ENCODE peak calls at places on chromosomes 5 and 9, in nine cellular contexts. G is OCI-LY7, Q is MM.1S, A is PC-3, Y is SK-N-SH, F is neural progenitor cell, O is GM23338, X is hepatocyte, D is HCT116. S is an unnamed sample.

GRCh38 chr5:153959134-153959957 is 79.4 kb downstream of the FAM114A2 start:
- DNase-seq in D (no peak), Y (no peak), G (no peak), X (no peak), F (peak), O (peak), A (no peak), Q (no peak), S (peak)

GRCh38 chr5:132180134-132180745 is 47.4 kb downstream of the P4HA2 start:
- DNase-seq in Q (peak), X (peak), G (peak), O (peak), A (peak), F (peak), D (peak), Y (peak), S (peak)

GRCh38 chr5:94094793-94095441 is 353.5 kb upstream of the POU5F2 start:
- DNase-seq in D (no peak), G (no peak), O (no peak), X (peak), F (no peak), Q (no peak), Y (no peak), A (no peak), S (no peak)

GRCh38 chr9:126491256-126491879 is 122.4 kb upstream of the LMX1B start:
- DNase-seq in O (peak), F (peak), Q (peak), D (no peak), Y (peak), G (peak), X (peak), A (peak), S (peak)

GRCh38 chr5:154308457-154309360 is 118.2 kb downstream of the GALNT10 start:
- DNase-seq in D (no peak), Y (peak), G (no peak), X (no peak), Q (no peak), O (no peak), A (peak), F (no peak), S (peak)

GRCh38 chr5:158492850-158493249 is 606.9 kb downstream of the EBF1 start:
- DNase-seq in Q (no peak), G (no peak), D (no peak), F (no peak), O (no peak), Y (no peak), A (no peak), X (no peak), S (peak)

GRCh38 chr5:127216906-127217675 is 73.5 kb upstream of the MEGF10 start:
- DNase-seq in F (peak), D (no peak), A (no peak), O (peak), Y (no peak), G (no peak), Q (no peak), X (no peak), S (no peak)

GRCh38 chr9:105466898-105467455 is 19.1 kb downstream of the FSD1L start:
- DNase-seq in G (no peak), D (no peak), A (no peak), Q (no peak), F (no peak), O (no peak), Y (no peak), X (no peak), S (peak)

GRCh38 chr9:132235894-132236661 is 74.2 kb downstream of the NTNG2 start:
- DNase-seq in G (peak), X (peak), A (peak), F (peak), Q (peak), D (peak), Y (peak), O (peak), S (peak)

GRCh38 chr9:134922066-134922931 is 4.6 kb upstream of the FCN1 start:
- DNase-seq in F (no peak), O (no peak), Y (no peak), D (no peak), G (no peak), Q (no peak), X (peak), A (no peak), S (no peak)

GRCh38 chr9:4550777-4551476 is 60.7 kb downstream of the SLC1A1 start:
- DNase-seq in G (no peak), F (no peak), Q (no peak), O (no peak), X (peak), D (no peak), Y (no peak), A (no peak), S (no peak)

GRCh38 chr9:37920471-37921167 is 16.7 kb upstream of the SLC25A51 start:
- DNase-seq in D (no peak), A (no peak), Q (peak), F (peak), X (peak), G (peak), O (peak), Y (no peak), S (no peak)

GRCh38 chr5:41200506-41200905 is 12.8 kb downstream of the C6 start:
- DNase-seq in G (no peak), F (no peak), Y (no peak), Q (no peak), D (no peak), A (no peak), O (no peak), X (no peak), S (no peak)

GRCh38 chr9:97852399-97853055 is 499 bp upstream of the FOXE1 start:
- DNase-seq in O (peak), X (no peak), F (peak), D (no peak), Y (no peak), G (no peak), Q (no peak), A (no peak), S (no peak)

GRCh38 chr9:93123561-93124283 is 10.3 kb downstream of the NINJ1 start:
- DNase-seq in X (peak), D (no peak), F (no peak), Y (peak), G (no peak), O (no peak), Q (no peak), A (no peak), S (no peak)

DNA sequence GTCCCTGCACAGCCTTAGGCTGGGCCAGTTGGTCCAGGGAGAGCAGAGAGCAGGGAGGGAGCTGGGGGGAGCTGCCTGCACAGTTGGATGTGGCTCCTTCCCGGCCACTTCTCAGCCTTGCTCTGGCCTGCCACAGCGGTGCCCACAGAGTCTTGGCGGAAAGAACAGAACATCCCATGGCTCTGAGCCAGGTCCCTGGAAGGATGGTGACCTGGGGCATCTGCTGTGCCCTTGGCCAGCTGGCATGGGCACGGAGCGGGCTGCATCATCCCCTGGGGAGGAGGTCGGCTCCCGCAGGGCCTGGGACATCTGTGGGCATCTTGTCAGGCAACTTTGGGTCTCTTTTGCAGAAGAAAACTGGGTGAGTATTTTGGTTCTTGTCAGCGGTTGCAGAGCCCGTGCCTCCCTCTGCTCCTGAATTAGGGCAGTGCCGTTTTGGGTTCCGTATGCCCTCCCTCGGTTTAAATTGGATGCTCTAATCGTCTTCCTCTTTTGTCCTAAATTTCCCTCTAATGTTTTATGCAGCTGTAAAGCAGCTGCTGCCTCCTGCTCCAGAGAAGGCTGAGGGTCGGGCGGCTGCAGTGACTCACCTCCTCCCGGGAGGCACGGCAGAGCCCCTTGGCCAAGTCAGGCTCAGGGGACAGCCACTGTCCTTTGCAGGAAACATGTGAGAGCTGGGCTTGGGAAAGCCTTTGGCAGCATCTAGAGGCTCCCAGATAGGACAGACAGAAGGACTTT is 10.5 kb upstream of the NACC2 start:
- DNase-seq in Q (no peak), G (no peak), Y (peak), O (no peak), A (no peak), D (no peak), X (no peak), F (no peak), S (peak)
- TF ChIP-seq EZH2phosphoT487 in Q (no peak), G (no peak), Y (no peak), O (no peak), A (no peak), D (no peak), X (no peak), F (no peak), S (no peak)

GRCh38 chr5:139985733-139986132 is 57.4 kb downstream of the NRG2 start:
- DNase-seq in D (peak), Q (no peak), X (peak), O (no peak), A (peak), F (peak), Y (no peak), G (no peak), S (peak)
- TF ChIP-seq EZH2phosphoT487 in D (no peak), Q (no peak), X (no peak), O (no peak), A (no peak), F (no peak), Y (no peak), G (no peak), S (no peak)

DNA sequence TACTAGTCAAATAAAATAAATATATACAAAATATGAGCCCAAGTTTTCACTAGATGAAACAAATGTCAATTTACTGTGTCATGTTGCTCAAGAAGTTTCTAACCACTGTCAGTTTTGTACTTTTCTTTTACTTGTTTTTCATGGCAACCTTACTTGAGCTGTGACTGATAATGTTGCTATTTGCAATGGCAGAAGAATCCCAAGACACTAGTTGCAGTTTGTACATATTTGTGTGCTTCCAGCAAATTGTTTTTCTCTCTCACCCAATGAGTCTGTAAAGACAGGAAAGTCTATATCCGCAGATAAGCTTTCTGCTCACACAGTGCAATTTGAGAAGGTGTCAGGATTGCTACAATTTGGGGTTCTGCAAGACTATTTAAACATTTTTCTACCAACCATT is 338.6 kb upstream of the PCSK5 start:
- DNase-seq in D (no peak), Y (no peak), F (no peak), X (no peak), Q (no peak), O (no peak), G (no peak), A (no peak), S (peak)
- TF ChIP-seq EZH2phosphoT487 in D (no peak), Y (no peak), F (no peak), X (no peak), Q (no peak), O (no peak), G (no peak), A (no peak), S (no peak)

DNA sequence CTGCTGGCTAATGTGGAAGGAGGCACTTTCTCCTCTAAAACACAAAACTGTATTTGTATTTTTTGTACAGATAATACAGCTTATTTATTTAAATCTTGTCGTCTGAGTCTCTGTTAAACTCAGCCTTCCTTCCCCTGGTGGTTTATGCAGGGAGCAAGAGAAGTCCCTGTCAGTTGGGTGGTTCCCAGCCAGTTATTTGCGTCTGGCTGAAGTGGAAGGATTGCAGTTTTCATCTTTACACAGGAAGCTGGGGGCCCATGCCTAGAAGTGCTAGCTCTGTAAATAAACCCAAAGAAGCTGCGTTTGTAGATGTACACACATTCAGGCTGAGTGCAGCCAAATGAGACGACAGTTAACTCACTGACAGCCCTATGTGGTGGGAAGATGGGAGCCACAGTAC is 122.2 kb downstream of the SAXO1 start:
- DNase-seq in G (no peak), O (no peak), D (no peak), X (peak), Y (no peak), F (no peak), A (no peak), Q (no peak), S (no peak)
- TF ChIP-seq EZH2phosphoT487 in G (no peak), O (no peak), D (no peak), X (no peak), Y (no peak), F (no peak), A (no peak), Q (no peak), S (no peak)

GRCh38 chr9:137055385-137056364 is 1.8 kb upstream of the ENTPD2 start:
- DNase-seq in A (peak), G (no peak), Q (no peak), F (peak), Y (peak), D (no peak), X (peak), O (no peak), S (peak)
- TF ChIP-seq EZH2phosphoT487 in A (no peak), G (no peak), Q (no peak), F (no peak), Y (no peak), D (no peak), X (no peak), O (no peak), S (no peak)

GRCh38 chr5:66653380-66653779 is 57.2 kb downstream of the MAST4 start:
- DNase-seq in Q (no peak), G (no peak), A (peak), Y (no peak), F (no peak), D (no peak), X (peak), O (no peak), S (peak)
- TF ChIP-seq EZH2phosphoT487 in Q (no peak), G (no peak), A (no peak), Y (no peak), F (no peak), D (no peak), X (no peak), O (no peak), S (no peak)

DNA sequence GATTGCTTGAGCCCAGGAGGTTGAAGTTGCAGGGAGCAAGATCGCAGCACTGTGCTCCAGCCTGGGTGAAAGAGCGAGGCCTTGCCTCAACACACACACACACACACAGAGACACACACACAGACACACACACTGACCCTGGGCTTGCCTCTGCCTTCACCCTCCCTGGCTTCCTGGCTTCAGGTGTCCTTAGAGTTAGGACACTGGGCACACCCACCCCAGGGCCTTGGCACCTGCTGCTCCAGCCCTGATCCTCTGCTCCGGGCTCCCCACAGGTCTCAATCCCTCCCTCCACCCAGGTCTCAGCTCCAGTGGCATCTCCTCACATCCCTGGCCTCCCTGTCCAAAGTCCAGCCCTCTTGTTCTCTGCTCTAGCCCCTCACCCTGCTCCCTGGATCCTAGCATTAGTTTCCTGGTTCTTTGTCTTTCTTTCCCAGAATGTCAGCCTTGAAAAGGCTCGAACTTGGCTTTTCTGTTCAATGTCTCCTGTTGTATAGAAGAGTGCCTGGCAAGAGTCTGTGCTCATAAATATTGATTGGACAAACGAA is 212.9 kb downstream of the C9orf50 start:
- DNase-seq in X (no peak), Q (no peak), F (no peak), G (no peak), O (no peak), A (no peak), Y (no peak), D (no peak), S (no peak)
- TF ChIP-seq EZH2phosphoT487 in X (no peak), Q (no peak), F (no peak), G (no peak), O (no peak), A (no peak), Y (no peak), D (no peak), S (no peak)

DNA sequence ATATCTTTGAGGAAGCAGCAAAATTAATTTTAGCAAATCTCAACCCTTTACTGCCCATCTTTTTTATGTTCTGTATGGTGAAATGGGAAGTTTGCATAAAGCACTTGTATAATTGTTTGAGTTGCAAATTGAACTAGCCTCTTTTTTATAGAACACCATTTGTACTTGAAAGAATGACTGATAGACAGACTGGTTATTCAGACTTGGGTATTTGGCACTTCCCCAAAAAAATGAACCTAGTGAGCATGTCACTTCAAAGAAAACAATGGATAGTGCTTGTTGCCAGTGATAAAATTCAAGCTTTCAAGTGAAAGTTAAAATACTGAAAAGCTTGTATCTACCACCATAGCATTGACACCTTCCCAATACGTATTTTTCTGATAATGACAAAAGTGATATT is 115.8 kb downstream of the ERCC6L2 start:
- DNase-seq in Q (no peak), X (no peak), F (no peak), A (peak), Y (no peak), D (no peak), O (no peak), G (no peak), S (no peak)
- TF ChIP-seq EZH2phosphoT487 in Q (no peak), X (no peak), F (no peak), A (no peak), Y (no peak), D (no peak), O (no peak), G (no peak), S (no peak)

GRCh38 chr5:133680830-133681555 is 68.7 kb upstream of the FSTL4 start:
- DNase-seq in F (no peak), O (no peak), G (no peak), X (no peak), Q (no peak), Y (peak), A (no peak), D (no peak), S (no peak)
- TF ChIP-seq EZH2phosphoT487 in F (no peak), O (no peak), G (no peak), X (no peak), Q (no peak), Y (no peak), A (no peak), D (no peak), S (no peak)

GRCh38 chr5:37533851-37534250 is 154.7 kb downstream of the WDR70 start:
- DNase-seq in F (no peak), G (no peak), D (peak), A (peak), Q (no peak), X (peak), Y (no peak), O (no peak), S (peak)

DNA sequence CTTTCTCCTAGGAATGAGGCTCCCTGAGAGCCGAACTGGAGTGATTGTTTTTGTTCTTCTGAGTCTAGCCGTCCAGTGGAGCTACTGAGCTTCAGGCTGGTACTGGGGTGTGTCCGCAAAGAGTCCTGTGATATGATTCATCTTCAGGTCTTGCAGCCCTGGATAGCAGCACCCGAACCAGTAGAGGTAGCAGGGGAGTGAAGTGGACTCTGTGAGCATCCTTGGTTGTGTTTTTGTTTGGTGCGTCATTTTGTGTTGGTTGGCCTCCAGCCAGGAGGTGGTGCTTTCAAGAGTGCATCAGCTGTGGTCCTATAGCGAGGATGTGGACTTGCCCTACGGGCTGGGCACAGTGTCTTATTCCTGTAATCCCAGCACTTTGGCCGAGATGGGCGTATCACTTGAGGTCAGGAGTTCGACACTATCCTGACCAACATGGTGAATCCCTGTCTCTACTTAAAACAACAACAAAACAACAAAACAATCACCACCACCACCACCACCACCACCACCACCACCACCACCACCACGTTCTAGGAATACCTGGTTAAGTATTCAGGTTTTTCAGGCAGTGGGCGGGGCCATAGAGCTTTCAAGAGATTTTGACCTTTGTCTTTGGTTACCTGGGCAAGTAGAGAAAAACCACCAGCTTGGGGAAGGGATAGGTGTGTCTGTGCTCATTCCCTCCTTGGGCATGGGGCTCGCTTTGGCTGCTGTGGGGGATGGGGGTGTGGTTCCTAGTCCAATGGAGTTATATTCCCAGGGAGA is 154.0 kb downstream of the WDR70 start:
- DNase-seq in F (no peak), Q (no peak), D (peak), G (no peak), Y (no peak), A (peak), X (no peak), O (no peak), S (no peak)
- TF ChIP-seq EZH2phosphoT487 in F (no peak), Q (no peak), D (no peak), G (no peak), Y (no peak), A (no peak), X (no peak), O (no peak), S (no peak)

S was measured in GM23248.